ENCODE peak calls at places on chromosomes 12 and 14, in six cellular contexts. K is GM12891, C is H1, Y is K562, R is GM12878, T is HepG2. I is an unnamed sample.

GRCh38 chr14:92922883-92923743 is at the start of gene CHGA:
- DNase-seq in K (peak), C (peak), Y (peak), R (no peak), T (peak), I (peak)

GRCh38 chr14:103512701-103513611 is 9.7 kb downstream of the CKB start:
- DNase-seq in K (no peak), C (no peak), Y (no peak), R (no peak), T (no peak), I (no peak)

GRCh38 chr12:79691299-79692248 is 810 bp upstream of the PAWR start:
- DNase-seq in K (no peak), C (no peak), Y (no peak), R (no peak), T (peak), I (no peak)

GRCh38 chr12:47946413-47947107 is 16.8 kb upstream of the TMEM106C start:
- DNase-seq in K (no peak), C (no peak), Y (no peak), R (no peak), T (no peak), I (no peak)

GRCh38 chr14:28902930-28903329 is 136.3 kb downstream of the FOXG1 start:
- DNase-seq in K (no peak), C (no peak), Y (no peak), R (no peak), T (no peak), I (no peak)

GRCh38 chr12:96419576-96420254 is 19.5 kb upstream of the CDK17 start:
- DNase-seq in K (no peak), C (no peak), Y (no peak), R (peak), T (no peak), I (no peak)

GRCh38 chr14:105491366-105492006 is 440 bp downstream of the TEDC1 start:
- DNase-seq in K (peak), C (no peak), Y (peak), R (peak), T (peak), I (peak)

GRCh38 chr14:92121207-92121669 is 268 bp downstream of the NDUFB1 start:
- DNase-seq in K (no peak), C (no peak), Y (no peak), R (no peak), T (peak), I (no peak)

GRCh38 chr12:101927042-101927441 is 49.7 kb downstream of the DRAM1 start:
- DNase-seq in K (no peak), C (no peak), Y (no peak), R (no peak), T (no peak), I (no peak)

GRCh38 chr12:64080319-64081008 is 141.6 kb downstream of the KICS2 start:
- DNase-seq in K (no peak), C (no peak), Y (no peak), R (no peak), T (no peak), I (no peak)

GRCh38 chr14:91218041-91218440 is 26.5 kb downstream of the GPR68 start:
- DNase-seq in K (no peak), C (no peak), Y (no peak), R (no peak), T (no peak), I (no peak)

GRCh38 chr14:67971627-67972625 is 152.3 kb downstream of the RAD51B start:
- DNase-seq in K (no peak), C (no peak), Y (no peak), R (no peak), T (no peak), I (no peak)

GRCh38 chr12:105843989-105844768 is 294.6 kb downstream of the NUAK1 start:
- DNase-seq in K (no peak), C (no peak), Y (peak), R (no peak), T (no peak), I (no peak)

GRCh38 chr12:2405039-2405438 is 352.3 kb downstream of the CACNA1C start:
- DNase-seq in K (no peak), C (no peak), Y (no peak), R (no peak), T (no peak), I (no peak)

GRCh38 chr14:86527312-86527711 is 997.4 kb downstream of the FLRT2 start:
- DNase-seq in K (no peak), C (no peak), Y (no peak), R (no peak), T (no peak), I (no peak)

GRCh38 chr12:111636209-111636928 is 37.3 kb upstream of the ATXN2 start:
- DNase-seq in K (no peak), C (peak), Y (peak), R (no peak), T (peak), I (no peak)

GRCh38 chr14:24172871-24173281 is 996 bp downstream of the REC8 start:
- DNase-seq in K (no peak), C (no peak), Y (no peak), R (no peak), T (no peak), I (no peak)

GRCh38 chr12:99505805-99506204 is 141.7 kb upstream of the GARIN6 start:
- DNase-seq in K (no peak), C (no peak), Y (no peak), R (no peak), T (no peak), I (no peak)

GRCh38 chr14:102162488-102162887 is 22.8 kb downstream of the WDR20 start:
- DNase-seq in K (no peak), C (no peak), Y (no peak), R (no peak), T (no peak), I (no peak)

GRCh38 chr14:70023871-70024270 is 144.7 kb downstream of the SMOC1 start:
- DNase-seq in K (no peak), C (no peak), Y (no peak), R (no peak), T (no peak), I (no peak)

GRCh38 chr14:103517626-103518415 is 4.8 kb downstream of the CKB start:
- DNase-seq in K (no peak), C (no peak), Y (no peak), R (no peak), T (no peak), I (no peak)

GRCh38 chr14:39233680-39234326 is at the start of gene MIA2:
- DNase-seq in K (no peak), C (no peak), Y (no peak), R (no peak), T (peak), I (no peak)

GRCh38 chr12:4032906-4033628 is 159.9 kb upstream of the PARP11 start:
- DNase-seq in K (no peak), C (no peak), Y (no peak), R (no peak), T (no peak), I (no peak)

GRCh38 chr14:101009531-101009930 is 106.0 kb upstream of the RTL1 start:
- DNase-seq in K (no peak), C (no peak), Y (no peak), R (no peak), T (no peak), I (no peak)

GRCh38 chr12:8648598-8649205 is 13.9 kb downstream of the MFAP5 start:
- DNase-seq in K (peak), C (no peak), Y (no peak), R (peak), T (no peak), I (peak)

GRCh38 chr14:68191567-68192321 is 372.2 kb downstream of the RAD51B start:
- DNase-seq in K (no peak), C (no peak), Y (no peak), R (no peak), T (peak), I (no peak)

GRCh38 chr12:19896534-19896933 is 457.2 kb downstream of the AEBP2 start:
- DNase-seq in K (no peak), C (no peak), Y (no peak), R (no peak), T (no peak), I (no peak)

GRCh38 chr14:71532349-71532748 is 399.9 kb upstream of the RGS6 start:
- DNase-seq in K (no peak), C (no peak), Y (no peak), R (no peak), T (no peak), I (no peak)

GRCh38 chr12:57099062-57099714 is 10.3 kb downstream of the NAB2 start:
- DNase-seq in K (no peak), C (no peak), Y (no peak), R (no peak), T (no peak), I (no peak)

GRCh38 chr14:71103662-71104484 is 196.6 kb downstream of the PCNX1 start:
- DNase-seq in K (peak), C (no peak), Y (peak), R (peak), T (peak), I (no peak)

GRCh38 chr12:43338848-43339526 is 213.0 kb downstream of the ADAMTS20 start:
- DNase-seq in K (no peak), C (peak), Y (no peak), R (peak), T (peak), I (no peak)

GRCh38 chr12:129550353-129550752 is 353.5 kb downstream of the TMEM132D start:
- DNase-seq in K (no peak), C (no peak), Y (no peak), R (no peak), T (no peak), I (no peak)

GRCh38 chr12:49637401-49637800 is 14.0 kb downstream of the PRPF40B start:
- DNase-seq in K (no peak), C (no peak), Y (no peak), R (no peak), T (no peak), I (no peak)

GRCh38 chr12:6294533-6295186 is 15.8 kb upstream of the PLEKHG6 start:
- DNase-seq in K (no peak), C (no peak), Y (no peak), R (no peak), T (peak), I (no peak)

GRCh38 chr12:6635375-6635855 is 344 bp downstream of the LPAR5 start:
- DNase-seq in K (no peak), C (no peak), Y (no peak), R (no peak), T (no peak), I (no peak)

GRCh38 chr12:117032593-117033381 is 66.4 kb downstream of the TESC start:
- DNase-seq in K (no peak), C (no peak), Y (no peak), R (no peak), T (no peak), I (no peak)

GRCh38 chr12:22682663-22683062 is 57.7 kb downstream of the ETNK1 start:
- DNase-seq in K (no peak), C (no peak), Y (no peak), R (no peak), T (no peak), I (no peak)
- TF ChIP-seq POLR2A in K (no peak), C (no peak), Y (no peak), R (no peak), T (no peak), I (no peak)

DNA sequence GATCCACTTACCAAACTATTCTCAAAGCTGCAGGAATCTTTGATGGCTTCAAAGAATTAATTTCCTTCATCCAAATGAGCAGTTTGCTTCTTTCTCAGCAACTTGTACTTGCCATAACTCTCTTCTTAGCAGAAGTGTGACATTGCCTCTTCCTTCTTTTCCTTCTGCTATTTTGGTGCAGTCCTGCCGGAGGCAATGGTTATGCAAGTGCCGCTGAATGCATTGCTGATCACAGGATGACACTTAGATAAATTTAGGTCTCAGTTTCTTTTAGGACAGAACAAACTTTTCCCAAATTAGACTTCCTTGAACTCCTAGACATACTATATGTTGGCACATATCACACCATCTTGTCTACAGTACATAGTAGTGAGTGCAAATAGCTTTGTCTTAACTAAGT is 9.3 kb downstream of the FAR2 start:
- DNase-seq in K (no peak), C (no peak), Y (no peak), R (no peak), T (no peak), I (no peak)
- TF ChIP-seq TAF1 in K (no peak), C (no peak), Y (no peak), R (no peak), T (no peak), I (no peak)

GRCh38 chr12:110613771-110614684 is at the start of gene TCTN1:
- DNase-seq in K (peak), C (peak), Y (peak), R (peak), T (peak), I (peak)
- TF ChIP-seq POLR2AphosphoS5 in K (peak), C (peak), Y (no peak), R (peak), T (peak), I (peak)

GRCh38 chr12:68048648-68049297 is 59.5 kb downstream of the IFNG-AS1 start:
- DNase-seq in K (no peak), C (no peak), Y (no peak), R (no peak), T (no peak), I (no peak)
- TF ChIP-seq POLR2A in K (no peak), C (no peak), Y (no peak), R (no peak), T (no peak), I (no peak)

DNA sequence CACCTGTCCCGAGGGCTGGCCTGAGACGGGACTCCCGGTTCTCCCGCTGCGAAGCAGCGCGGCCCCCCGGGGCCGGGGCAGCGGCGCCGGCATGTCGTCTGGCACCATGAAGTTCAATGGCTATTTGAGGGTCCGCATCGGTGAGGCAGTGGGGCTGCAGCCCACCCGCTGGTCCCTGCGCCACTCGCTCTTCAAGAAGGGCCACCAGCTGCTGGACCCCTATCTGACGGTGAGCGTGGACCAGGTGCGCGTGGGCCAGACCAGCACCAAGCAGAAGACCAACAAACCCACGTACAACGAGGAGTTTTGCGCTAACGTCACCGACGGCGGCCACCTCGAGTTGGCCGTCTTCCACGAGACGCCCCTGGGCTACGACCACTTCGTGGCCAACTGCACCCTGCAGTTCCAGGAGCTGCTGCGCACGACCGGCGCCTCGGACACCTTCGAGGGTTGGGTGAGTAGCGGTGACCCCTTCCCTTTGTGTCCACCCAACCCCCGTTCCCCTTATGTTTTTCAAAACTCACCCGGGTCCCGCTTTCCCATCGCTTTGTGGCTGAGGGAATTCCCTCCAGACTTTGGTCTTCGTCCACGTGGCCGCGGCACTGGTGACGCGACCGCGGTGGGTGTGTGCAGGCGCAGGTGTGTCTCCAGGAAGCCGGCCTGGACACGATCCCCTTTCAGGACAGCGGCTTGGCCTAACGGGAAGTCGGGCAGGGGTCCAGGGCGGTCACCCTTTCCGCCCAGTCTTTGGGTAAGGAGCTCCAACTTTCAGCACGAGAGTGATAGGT is 826 bp downstream of the PRKCH start:
- DNase-seq in K (no peak), C (no peak), Y (no peak), R (no peak), T (no peak), I (no peak)
- TF ChIP-seq TAF1 in K (no peak), C (no peak), Y (no peak), R (no peak), T (no peak), I (no peak)

GRCh38 chr12:71626768-71627167 is 36.9 kb downstream of the ZFC3H1 start:
- DNase-seq in K (no peak), C (no peak), Y (no peak), R (no peak), T (peak), I (no peak)
- TF ChIP-seq POLR2AphosphoS5 in K (no peak), C (no peak), Y (no peak), R (no peak), T (no peak), I (no peak)

DNA sequence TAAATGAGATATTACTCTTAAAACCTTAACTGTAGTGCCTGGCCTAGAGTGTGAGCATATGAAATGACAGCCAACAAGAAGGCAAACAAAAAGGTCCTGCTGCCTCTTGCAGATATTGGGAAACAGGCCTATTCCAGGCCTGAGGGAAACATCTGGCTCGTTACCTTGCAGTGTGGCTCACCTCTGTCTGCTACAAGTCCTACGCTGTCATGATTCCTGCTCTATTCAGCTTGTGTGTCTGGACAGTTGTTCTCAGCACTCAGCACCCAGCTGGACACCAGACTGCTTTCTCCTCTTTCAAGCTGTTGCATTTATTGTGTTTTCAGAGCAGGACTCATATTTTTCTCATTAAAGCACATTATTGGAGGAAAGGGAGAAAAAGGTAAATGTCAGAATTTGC is 113.5 kb downstream of the TMTC2 start:
- DNase-seq in K (no peak), C (no peak), Y (no peak), R (no peak), T (no peak), I (no peak)
- TF ChIP-seq POLR2A in K (no peak), C (no peak), Y (no peak), R (no peak), T (no peak), I (no peak)

GRCh38 chr12:27828196-27828595 is 48.2 kb upstream of the MANSC4 start:
- DNase-seq in K (no peak), C (no peak), Y (no peak), R (no peak), T (no peak), I (no peak)
- TF ChIP-seq TAF1 in K (no peak), C (no peak), Y (no peak), R (no peak), T (no peak), I (no peak)

GRCh38 chr12:131894981-131895639 is 688 bp downstream of the ULK1 start:
- DNase-seq in K (peak), C (no peak), Y (no peak), R (no peak), T (no peak), I (peak)

GRCh38 chr12:131895640-131896079 is 1.2 kb downstream of the ULK1 start:
- DNase-seq in K (no peak), C (no peak), Y (no peak), R (no peak), T (no peak), I (no peak)

GRCh38 chr12:131897276-131897675 is 2.9 kb downstream of the ULK1 start:
- DNase-seq in K (no peak), C (no peak), Y (no peak), R (no peak), T (no peak), I (no peak)

GRCh38 chr12:131896811-131897270 is 2.4 kb downstream of the ULK1 start:
- DNase-seq in K (no peak), C (no peak), Y (no peak), R (no peak), T (no peak), I (no peak)

DNA sequence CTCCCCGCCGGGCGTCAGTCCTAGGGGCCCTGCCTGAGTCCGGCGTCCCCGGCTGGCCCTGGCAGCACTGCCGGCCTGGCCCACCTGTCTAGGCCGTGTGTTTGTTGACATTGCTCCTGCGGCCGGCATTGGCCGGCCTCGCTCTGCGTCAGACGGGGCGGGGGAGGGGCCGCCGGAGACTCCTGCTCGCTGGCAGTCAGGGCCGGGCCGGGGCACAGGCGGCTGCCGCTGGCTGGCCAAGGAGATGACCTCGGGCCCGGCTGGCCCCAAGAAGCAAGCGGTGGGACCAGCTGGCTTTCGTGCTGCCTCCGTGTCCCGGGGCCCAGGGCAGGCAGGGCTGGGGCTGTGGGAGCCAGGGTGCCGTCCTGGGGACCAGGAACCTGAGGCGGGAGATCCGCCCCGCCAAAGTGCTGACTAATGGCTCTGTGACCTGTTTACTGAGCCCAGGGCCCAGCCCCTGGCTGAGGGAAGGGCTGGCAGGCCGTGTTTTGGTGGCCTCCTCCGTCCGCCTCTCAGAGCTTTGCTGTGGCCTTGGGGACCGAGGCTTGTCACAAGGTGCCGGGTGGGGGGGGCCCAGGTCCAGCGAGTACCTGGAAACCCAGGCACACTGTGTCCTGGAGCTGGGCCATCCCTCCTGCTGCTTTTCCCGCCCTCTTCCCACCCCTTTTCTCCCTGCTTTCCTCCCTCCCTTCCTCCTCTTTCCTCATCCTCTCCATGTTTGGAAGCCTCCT is 1.8 kb downstream of the ULK1 start:
- DNase-seq in K (peak), C (peak), Y (peak), R (no peak), T (peak), I (peak)
- TF ChIP-seq POLR2AphosphoS5 in K (no peak), C (peak), Y (peak), R (no peak), T (peak), I (no peak)

I was measured in GM12892.